ENCODE peak calls at places on chromosome 18, in seven cellular contexts. L, I, P, M, Q, A and O are unnamed samples.

GRCh38 chr18:5414546-5414945 is 119.0 kb upstream of the ZBTB14 start:
- DNase-seq in P (no peak), L (peak; percentile 32), Q (no peak), A (no peak), I (no peak), M (peak; percentile 8), O (no peak)

GRCh38 chr18:10247402-10248117 is 206.9 kb upstream of the APCDD1 start:
- DNase-seq in I (no peak), P (no peak), M (no peak), A (no peak), Q (no peak), L (no peak), O (no peak)

GRCh38 chr18:11224166-11224565 is 74.8 kb upstream of the PIEZO2 start:
- DNase-seq in P (no peak), L (no peak), A (no peak), M (no peak), I (no peak), Q (no peak), O (no peak)

GRCh38 chr18:74897971-74898657 is 300.4 kb downstream of the ZNF407 start:
- DNase-seq in M (no peak), Q (no peak), L (no peak), A (no peak), P (no peak), I (no peak), O (peak; percentile 29)

GRCh38 chr18:54532222-54532621 is 58.8 kb upstream of the DYNAP start:
- DNase-seq in A (no peak), M (no peak), I (no peak), Q (no peak), P (no peak), L (no peak), O (no peak)

GRCh38 chr18:22639026-22639463 is 221.3 kb upstream of the CTAGE1 start:
- DNase-seq in I (no peak), M (no peak), P (peak; percentile 94), L (no peak), Q (no peak), A (no peak), O (peak; percentile 75)

GRCh38 chr18:44636241-44636640 is 44.4 kb upstream of the SETBP1 start:
- DNase-seq in P (no peak), M (no peak), I (no peak), L (no peak), A (no peak), Q (peak; percentile 4), O (no peak)

GRCh38 chr18:13165636-13166423 is 52.7 kb upstream of the LDLRAD4 start:
- DNase-seq in A (no peak), L (no peak), P (no peak), Q (no peak), M (no peak), I (no peak), O (no peak)

GRCh38 chr18:67783215-67783946 is 266.9 kb upstream of the DSEL start:
- DNase-seq in L (no peak), P (peak; percentile 78), I (no peak), M (no peak), Q (no peak), A (no peak), O (peak; percentile 56)

GRCh38 chr18:3624818-3625716 is 175.1 kb downstream of the TGIF1 start:
- DNase-seq in A (no peak), L (no peak), M (no peak), P (peak; percentile 84), I (no peak), Q (no peak), O (peak; percentile 83)

GRCh38 chr18:13500891-13501887 is 225.2 kb downstream of the FAM210A start:
- DNase-seq in Q (no peak), P (no peak), A (no peak), I (no peak), L (no peak), M (no peak), O (no peak)

GRCh38 chr18:59821983-59822382 is 77.8 kb upstream of the PMAIP1 start:
- DNase-seq in I (no peak), A (no peak), M (no peak), P (peak; percentile 11), L (no peak), Q (no peak), O (no peak)

GRCh38 chr18:3704556-3705162 is 254.7 kb downstream of the TGIF1 start:
- DNase-seq in M (no peak), P (no peak), L (no peak), Q (no peak), I (no peak), A (no peak), O (no peak)

GRCh38 chr18:50151876-50152275 is 43.1 kb downstream of the MYO5B start:
- DNase-seq in I (no peak), M (no peak), P (no peak), A (no peak), L (no peak), Q (no peak), O (peak; percentile 5)

GRCh38 chr18:7393080-7393479 is 162.2 kb downstream of the LRRC30 start:
- DNase-seq in P (no peak), A (no peak), I (no peak), M (no peak), L (no peak), Q (no peak), O (no peak)

GRCh38 chr18:7840445-7840844 is 273.3 kb downstream of the PTPRM start:
- DNase-seq in I (no peak), P (no peak), L (no peak), M (no peak), A (no peak), Q (no peak), O (no peak)

GRCh38 chr18:46250084-46250811 is 146.1 kb downstream of the HAUS1 start:
- DNase-seq in M (no peak), L (no peak), Q (peak; percentile 81), A (no peak), P (peak; percentile 56), I (no peak), O (peak; percentile 63)

GRCh38 chr18:67875936-67876335 is 359.4 kb upstream of the DSEL start:
- DNase-seq in P (no peak), M (no peak), I (no peak), Q (no peak), A (no peak), L (no peak), O (no peak)

GRCh38 chr18:33097126-33097525 is 324.3 kb upstream of the KLHL14 start:
- DNase-seq in Q (no peak), M (no peak), A (no peak), L (no peak), P (no peak), I (no peak), O (no peak)

GRCh38 chr18:42275949-42276730 is 321.1 kb downstream of the PIK3C3 start:
- DNase-seq in Q (no peak), I (no peak), L (no peak), P (no peak), A (no peak), M (no peak), O (no peak)

GRCh38 chr18:45328762-45329161 is 286.5 kb upstream of the SLC14A2 start:
- DNase-seq in M (no peak), A (no peak), P (no peak), L (no peak), I (no peak), Q (no peak), O (no peak)

GRCh38 chr18:46071894-46072867 is at the start of gene PSTPIP2:
- DNase-seq in Q (peak; percentile 24), L (peak; percentile 62), A (peak; percentile 90), P (no peak), I (no peak), M (no peak), O (no peak)

GRCh38 chr18:44958450-44958849 is 277.8 kb downstream of the SETBP1 start:
- DNase-seq in L (no peak), A (no peak), M (no peak), I (no peak), Q (no peak), P (no peak), O (no peak)

GRCh38 chr18:28999711-29000110 is 822.8 kb upstream of the CDH2 start:
- DNase-seq in I (no peak), P (no peak), M (no peak), L (no peak), Q (no peak), A (no peak), O (no peak)

GRCh38 chr18:63365909-63366269 is 1.1 kb downstream of the KDSR start:
- DNase-seq in P (no peak), I (no peak), Q (peak; percentile 10), M (peak; percentile 19), A (no peak), L (peak; percentile 15), O (no peak)

GRCh38 chr18:45777393-45777792 is 48.1 kb upstream of the SIGLEC15 start:
- DNase-seq in A (no peak), M (no peak), P (no peak), L (no peak), I (no peak), Q (no peak), O (no peak)

GRCh38 chr18:69854455-69854854 is 93.2 kb downstream of the CD226 start:
- DNase-seq in M (no peak), I (no peak), Q (no peak), A (no peak), P (no peak), L (no peak), O (no peak)

GRCh38 chr18:63970803-63971191 is 916 bp downstream of the SERPINB8 start:
- DNase-seq in A (peak; percentile 79), M (no peak), L (peak; percentile 19), I (no peak), P (no peak), Q (no peak), O (no peak)

GRCh38 chr18:68428026-68428425 is 286.9 kb downstream of the TMX3 start:
- DNase-seq in A (no peak), Q (no peak), P (no peak), M (no peak), I (no peak), L (no peak), O (peak; percentile 82)

GRCh38 chr18:9516437-9517064 is 41.2 kb downstream of the RALBP1 start:
- DNase-seq in A (no peak), I (no peak), M (no peak), L (no peak), P (no peak), Q (peak; percentile 39), O (no peak)

GRCh38 chr18:12301263-12302005 is 6.6 kb upstream of the TUBB6 start:
- DNase-seq in L (no peak), M (no peak), A (no peak), Q (no peak), I (no peak), P (no peak), O (no peak)